ENCODE peak calls at places on chromosomes 16 and 17, in seven cellular contexts. C is tibial artery, M is neural crest cell, T is breast epithelium, Y is GM13977, R is AG10803, P is transverse colon. E is an unnamed sample.

GRCh38 chr16:17831330-17831729 is 360.6 kb upstream of the XYLT1 start:
- DNase-seq in C (no peak), M (no peak), T (no peak), Y (no peak), R (peak; percentile 22), P (no peak), E (no peak)

GRCh38 chr17:82551779-82552457 is 32.4 kb downstream of the FOXK2 start:
- DNase-seq in C (peak; percentile 92), M (peak; percentile 35), T (peak; percentile 69), Y (peak; percentile 88), R (peak; percentile 78), P (peak; percentile 82), E (no peak)

GRCh38 chr16:1877804-1878203 is 5.8 kb upstream of the MEIOB start:
- DNase-seq in C (no peak), M (no peak), T (no peak), Y (no peak), R (no peak), P (peak; percentile 54), E (no peak)

GRCh38 chr17:78112508-78113471 is 15.8 kb downstream of the TMC6 start:
- DNase-seq in C (peak; percentile 81), M (peak; percentile 91), T (peak; percentile 75), Y (peak; percentile 90), R (peak; percentile 33), P (peak; percentile 85), E (no peak)

GRCh38 chr16:65916995-65917394 is 449.5 kb upstream of the CDH5 start:
- DNase-seq in C (no peak), M (no peak), T (no peak), Y (no peak), R (no peak), P (no peak), E (no peak)

GRCh38 chr17:42421479-42422332 is 1.4 kb downstream of the CAVIN1 start:
- DNase-seq in C (peak; percentile 84), M (no peak), T (peak; percentile 51), Y (peak; percentile 35), R (peak; percentile 68), P (no peak), E (no peak)

GRCh38 chr17:27560668-27561067 is 70.3 kb upstream of the LGALS9 start:
- DNase-seq in C (no peak), M (no peak), T (no peak), Y (no peak), R (no peak), P (peak; percentile 59), E (no peak)

GRCh38 chr17:78425429-78425828 is 47.0 kb downstream of the PGS1 start:
- DNase-seq in C (no peak), M (no peak), T (no peak), Y (no peak), R (no peak), P (no peak), E (no peak)

GRCh38 chr17:10292057-10292931 is 80.5 kb downstream of the MYH13 start:
- DNase-seq in C (no peak), M (no peak), T (no peak), Y (peak; percentile 59), R (peak; percentile 91), P (peak; percentile 11), E (peak; percentile 21)

GRCh38 chr17:27816946-27817345 is 16.6 kb upstream of the NOS2 start:
- DNase-seq in C (no peak), M (no peak), T (no peak), Y (no peak), R (no peak), P (no peak), E (no peak)

GRCh38 chr17:30091166-30091670 is 25.4 kb upstream of the NSRP1 start:
- DNase-seq in C (no peak), M (no peak), T (no peak), Y (no peak), R (no peak), P (no peak), E (no peak)

GRCh38 chr17:30092886-30093285 is 23.7 kb upstream of the NSRP1 start:
- DNase-seq in C (no peak), M (no peak), T (no peak), Y (no peak), R (no peak), P (no peak), E (no peak)

GRCh38 chr17:30091771-30092170 is 24.8 kb upstream of the NSRP1 start:
- DNase-seq in C (no peak), M (no peak), T (no peak), Y (no peak), R (peak; percentile 89), P (no peak), E (peak; percentile 59)

GRCh38 chr17:30095507-30096244 is 20.9 kb upstream of the NSRP1 start:
- DNase-seq in C (no peak), M (peak; percentile 28), T (no peak), Y (peak; percentile 36), R (peak; percentile 79), P (no peak), E (peak; percentile 49)

DNA sequence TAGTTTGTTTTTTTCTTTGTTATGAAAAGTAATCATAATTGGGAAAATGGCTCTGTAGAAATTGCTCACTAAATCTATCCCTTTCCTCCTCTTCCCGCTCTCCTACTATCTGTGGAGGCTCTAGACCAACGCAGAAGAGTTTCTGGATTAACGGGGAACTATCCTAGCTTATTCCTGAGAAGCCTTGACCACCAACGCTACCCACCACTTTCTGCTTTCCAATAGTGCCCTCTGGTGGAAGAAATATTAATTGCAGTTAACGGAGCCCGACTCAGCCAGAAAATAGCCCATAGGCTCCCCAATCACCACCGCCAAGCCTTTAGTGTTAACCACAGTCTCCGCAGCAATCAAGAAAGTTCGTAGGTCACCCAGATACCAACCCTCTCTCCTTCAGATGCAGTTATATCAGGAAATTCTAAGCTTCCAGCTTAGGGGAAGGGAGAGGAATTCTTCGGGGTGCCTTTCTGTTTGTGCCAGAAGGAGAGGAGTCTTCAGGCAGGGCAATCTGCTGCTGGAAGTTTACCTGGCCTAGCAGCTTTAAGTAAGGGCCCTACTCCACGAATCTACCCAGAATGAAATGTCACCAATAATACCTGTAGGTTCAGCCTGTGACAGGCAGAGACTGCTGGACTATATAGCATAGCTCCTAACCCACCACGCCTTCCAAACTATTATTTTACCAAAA is 23.0 kb upstream of the NSRP1 start:
- DNase-seq in C (no peak), M (peak; percentile 79), T (no peak), Y (peak; percentile 74), R (peak; percentile 54), P (peak; percentile 22), E (no peak)
- TF ChIP-seq CTCF in C (peak; percentile 79), M (peak; percentile 87), T (peak; percentile 70), Y (peak; percentile 81), R (peak; percentile 75), P (peak; percentile 88), E (peak; percentile 74)

GRCh38 chr16:89169778-89170177 is 1.8 kb upstream of the CDH15 start:
- DNase-seq in C (no peak), M (no peak), T (no peak), Y (no peak), R (no peak), P (no peak), E (no peak)

GRCh38 chr16:89171216-89172170 is at the start of gene CDH15:
- DNase-seq in C (peak; percentile 85), M (peak; percentile 79), T (peak; percentile 94), Y (peak; percentile 100), R (peak; percentile 78), P (peak; percentile 97), E (peak; percentile 8)

GRCh38 chr16:89172171-89172900 is 788 bp downstream of the CDH15 start:
- DNase-seq in C (no peak), M (no peak), T (no peak), Y (no peak), R (no peak), P (no peak), E (no peak)

GRCh38 chr16:89168381-89169189 is 3.0 kb upstream of the CDH15 start:
- DNase-seq in C (no peak), M (no peak), T (no peak), Y (no peak), R (no peak), P (no peak), E (no peak)

GRCh38 chr16:89170346-89171215 is 967 bp upstream of the CDH15 start:
- DNase-seq in C (no peak), M (no peak), T (no peak), Y (no peak), R (no peak), P (peak; percentile 73), E (no peak)
- TF ChIP-seq CTCF in C (no peak), M (no peak), T (no peak), Y (no peak), R (no peak), P (no peak), E (no peak)

DNA sequence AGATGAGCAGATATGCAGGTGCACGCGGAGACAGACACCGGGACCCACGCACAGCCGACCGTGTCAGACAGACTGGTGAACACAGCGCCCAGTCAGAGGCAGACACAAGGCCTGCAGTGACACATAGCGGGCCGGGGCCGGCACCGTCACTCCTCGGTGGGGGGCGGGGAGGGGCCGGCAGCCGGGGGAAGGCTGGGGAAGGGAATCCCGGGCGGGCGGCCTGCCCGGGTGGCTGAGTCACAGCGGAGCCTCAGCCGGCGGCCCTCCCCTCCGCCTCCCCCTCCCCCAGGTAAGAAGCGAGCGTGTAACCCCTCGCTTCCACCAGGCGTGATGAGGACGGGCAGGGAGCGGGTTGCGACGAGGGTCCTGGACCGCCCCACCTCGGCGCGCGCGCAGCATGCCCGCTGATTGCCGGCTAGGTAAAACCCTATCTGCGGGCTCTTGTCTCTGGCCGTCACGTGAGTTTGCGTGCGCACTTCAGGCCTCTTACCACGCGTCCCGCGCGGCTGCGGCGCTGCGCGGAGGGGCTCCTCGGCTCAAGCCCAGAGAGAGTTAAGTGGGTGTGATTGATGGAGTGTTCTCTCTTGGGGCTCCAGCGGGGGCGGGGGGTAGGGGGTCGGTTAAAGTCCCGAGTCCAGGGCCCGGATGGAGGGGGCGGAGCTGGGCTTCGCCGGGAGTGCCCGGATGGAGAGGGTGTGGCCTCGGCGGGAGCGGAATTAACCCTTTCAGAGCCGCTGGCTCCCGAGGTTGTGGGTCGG is 7.8 kb downstream of the KDM6B start:
- DNase-seq in C (peak; percentile 97), M (peak; percentile 95), T (peak; percentile 92), Y (peak; percentile 82), R (peak; percentile 88), P (peak; percentile 92), E (no peak)
- TF ChIP-seq CTCF in C (no peak), M (peak; percentile 19), T (no peak), Y (peak; percentile 37), R (no peak), P (no peak), E (peak; percentile 22)

GRCh38 chr16:70298988-70299938 is at the start of gene DDX19B:
- DNase-seq in C (peak; percentile 87), M (peak; percentile 46), T (peak; percentile 76), Y (peak; percentile 79), R (peak; percentile 62), P (peak; percentile 87), E (no peak)

GRCh38 chr16:70304892-70305448 is 6.0 kb downstream of the DDX19B start:
- DNase-seq in C (no peak), M (no peak), T (no peak), Y (peak; percentile 35), R (no peak), P (no peak), E (no peak)

GRCh38 chr16:70302745-70303144 is 3.8 kb downstream of the DDX19B start:
- DNase-seq in C (no peak), M (no peak), T (no peak), Y (no peak), R (no peak), P (no peak), E (no peak)

GRCh38 chr16:70295634-70296033 is 3.4 kb upstream of the DDX19B start:
- DNase-seq in C (no peak), M (no peak), T (no peak), Y (no peak), R (no peak), P (no peak), E (no peak)

DNA sequence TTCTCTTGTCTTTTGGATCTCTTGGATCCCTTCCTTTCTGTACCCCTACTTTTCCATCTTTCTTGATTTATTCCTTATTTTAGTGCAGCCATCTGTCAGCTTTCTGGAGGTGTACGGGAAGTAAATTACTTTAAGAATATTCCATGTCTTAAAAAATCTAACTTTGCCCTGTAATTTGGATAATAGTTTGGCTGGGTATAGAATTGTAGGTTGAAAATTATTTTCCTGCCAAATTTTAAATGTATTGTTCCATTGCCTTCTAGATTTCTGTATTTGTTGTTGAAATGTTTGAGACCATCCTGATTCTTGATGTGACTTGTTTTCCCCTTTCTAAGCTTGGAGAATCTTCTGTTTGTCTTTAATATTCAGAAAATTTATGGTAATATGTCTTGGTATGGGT is 2.1 kb downstream of the DDX19B start:
- DNase-seq in C (no peak), M (no peak), T (no peak), Y (no peak), R (no peak), P (no peak), E (no peak)
- TF ChIP-seq CTCF in C (no peak), M (no peak), T (no peak), Y (no peak), R (no peak), P (no peak), E (no peak)

E was measured in AG09309.